ENCODE peak calls at places on chromosomes 16 and 17, in six cellular contexts. B, Q, H, M, K and P are unnamed samples.

GRCh38 chr17:68048996-68049395 is 13.5 kb downstream of the KPNA2 start:
- DNase-seq in M (no peak), Q (peak; percentile 25), H (no peak), K (no peak), B (no peak), P (no peak)

GRCh38 chr17:62781356-62781755 is 26.8 kb downstream of the MARCHF10 start:
- DNase-seq in Q (no peak), H (no peak), M (no peak), B (no peak), K (no peak), P (no peak)

GRCh38 chr17:64984181-64984580 is 64.9 kb upstream of the LRRC37A3 start:
- DNase-seq in B (no peak), M (no peak), K (no peak), H (no peak), Q (no peak), P (no peak)

GRCh38 chr17:30969989-30970680 is 704 bp upstream of the RNF135 start:
- DNase-seq in B (peak; percentile 60), Q (no peak), K (no peak), H (peak; percentile 52), M (peak; percentile 84), P (no peak)

GRCh38 chr17:14302421-14303099 is 1.7 kb downstream of the HS3ST3B1 start:
- DNase-seq in Q (peak; percentile 84), B (peak; percentile 90), H (peak; percentile 86), K (no peak), M (peak; percentile 93), P (no peak)

GRCh38 chr17:50557265-50558029 is 3.1 kb upstream of the CACNA1G start:
- DNase-seq in M (peak; percentile 83), B (no peak), H (no peak), Q (no peak), K (no peak), P (no peak)

GRCh38 chr16:50311134-50311528 is 44.8 kb downstream of the ADCY7 start:
- DNase-seq in K (no peak), B (no peak), Q (no peak), H (peak; percentile 19), M (no peak), P (no peak)

GRCh38 chr16:85570213-85570734 is 42.8 kb upstream of the GSE1 start:
- DNase-seq in Q (no peak), B (peak; percentile 59), M (no peak), H (peak; percentile 55), K (no peak), P (no peak)

GRCh38 chr17:49486012-49486641 is 9.0 kb upstream of the NGFR start:
- DNase-seq in Q (no peak), M (peak; percentile 96), H (no peak), K (no peak), B (no peak), P (no peak)

GRCh38 chr17:19248923-19249574 is 11.9 kb downstream of the EPN2 start:
- DNase-seq in H (no peak), M (no peak), Q (no peak), K (peak; percentile 23), B (no peak), P (peak; percentile 58)

GRCh38 chr17:12222392-12222791 is 201.7 kb downstream of the MAP2K4 start:
- DNase-seq in Q (no peak), B (no peak), M (no peak), H (no peak), K (no peak), P (no peak)

GRCh38 chr16:65547799-65548446 is 426.1 kb upstream of the CDH11 start:
- DNase-seq in H (no peak), K (peak; percentile 53), M (peak; percentile 21), Q (no peak), B (no peak), P (peak; percentile 80)

GRCh38 chr16:66457888-66458287 is 30.8 kb downstream of the BEAN1 start:
- DNase-seq in M (no peak), H (no peak), Q (no peak), K (no peak), B (no peak), P (no peak)

GRCh38 chr16:78669994-78670393 is 570.5 kb downstream of the WWOX start:
- DNase-seq in B (no peak), K (no peak), H (no peak), Q (no peak), M (peak; percentile 31), P (no peak)

GRCh38 chr17:34420254-34420766 is 57.3 kb upstream of the CCL1 start:
- DNase-seq in B (peak; percentile 79), M (peak; percentile 81), H (peak; percentile 77), K (peak; percentile 19), Q (peak; percentile 84), P (no peak)

GRCh38 chr16:75648265-75649076 is 898 bp downstream of the TERF2IP start:
- DNase-seq in K (peak; percentile 55), H (peak; percentile 88), Q (peak; percentile 86), M (peak; percentile 95), B (peak; percentile 80), P (no peak)

GRCh38 chr17:65785109-65785508 is 223.7 kb upstream of the AXIN2 start:
- DNase-seq in B (no peak), H (no peak), M (peak; percentile 2), K (peak; percentile 94), Q (peak; percentile 89), P (peak; percentile 95)

GRCh38 chr17:42050360-42051012 is at the start of gene C17orf113:
- DNase-seq in Q (peak; percentile 59), B (peak; percentile 92), H (peak; percentile 52), K (no peak), M (peak; percentile 90), P (no peak)

GRCh38 chr16:10077861-10078260 is 104.4 kb downstream of the GRIN2A start:
- DNase-seq in M (no peak), B (no peak), K (no peak), Q (no peak), H (no peak), P (no peak)

GRCh38 chr17:7929158-7930029 is at the start of gene KCNAB3:
- DNase-seq in Q (peak; percentile 72), K (no peak), M (peak; percentile 93), H (peak; percentile 58), B (peak; percentile 89), P (no peak)

GRCh38 chr16:8714143-8714542 is 39.7 kb downstream of the ABAT start:
- DNase-seq in M (peak; percentile 33), Q (no peak), B (no peak), H (no peak), K (no peak), P (no peak)

GRCh38 chr17:32495347-32496253 is 8.8 kb downstream of the CDK5R1 start:
- DNase-seq in B (no peak), K (no peak), M (peak; percentile 65), Q (peak; percentile 54), H (no peak), P (no peak)

GRCh38 chr16:22198547-22199293 is 7.4 kb upstream of the EEF2K start:
- DNase-seq in K (no peak), M (no peak), B (peak; percentile 32), H (no peak), Q (no peak), P (no peak)

GRCh38 chr16:505479-506245 is 21.9 kb upstream of the CAPN15 start:
- DNase-seq in B (no peak), Q (no peak), M (peak; percentile 79), K (no peak), H (no peak), P (no peak)

GRCh38 chr17:45043268-45043681 is 8.2 kb downstream of the DCAKD start:
- DNase-seq in M (no peak), K (no peak), H (no peak), B (no peak), Q (no peak), P (no peak)

GRCh38 chr17:1366234-1366633 is 33.8 kb downstream of the YWHAE start:
- DNase-seq in B (no peak), H (no peak), M (no peak), Q (no peak), K (no peak), P (no peak)

GRCh38 chr17:50913120-50913519 is 47.0 kb upstream of the TOB1 start:
- DNase-seq in H (no peak), K (no peak), M (no peak), B (no peak), Q (no peak), P (no peak)

GRCh38 chr17:77035526-77035925 is 105.2 kb upstream of the SEC14L1 start:
- DNase-seq in M (no peak), Q (no peak), K (no peak), B (no peak), H (no peak), P (no peak)

GRCh38 chr17:4573682-4574081 is 10.6 kb upstream of the SMTNL2 start:
- DNase-seq in K (no peak), H (peak; percentile 73), B (peak; percentile 73), Q (no peak), M (no peak), P (no peak)

GRCh38 chr17:50363217-50364060 is 9.5 kb downstream of the MRPL27 start:
- DNase-seq in B (no peak), Q (peak; percentile 57), H (peak; percentile 19), K (no peak), M (peak; percentile 86), P (no peak)

GRCh38 chr16:30741461-30741914 is 6.7 kb upstream of the PHKG2 start:
- DNase-seq in Q (peak; percentile 94), B (no peak), M (peak; percentile 16), H (no peak), K (peak; percentile 79), P (peak; percentile 38)

GRCh38 chr17:39739020-39739884 is 1.5 kb downstream of the GRB7 start:
- DNase-seq in K (no peak), B (no peak), Q (no peak), H (no peak), M (peak; percentile 94), P (no peak)

GRCh38 chr17:48542114-48542955 is 2.6 kb downstream of the HOXB2 start:
- DNase-seq in K (no peak), H (peak; percentile 58), Q (peak; percentile 52), M (peak; percentile 63), B (no peak), P (no peak)